ENCODE peak calls at places on chromosomes 6 and 20, in nine cellular contexts. I is cardiac muscle cell, U is upper lobe of left lung, J is neural crest cell, S is omental fat pad, B is heart left ventricle, G is cardiac fibroblast, M is PC-3, O is fibroblast of pulmonary artery. F is an unnamed sample.

GRCh38 chr6:155125916-155126315 is 130.8 kb downstream of the TIAM2 start:
- DNase-seq in I (no peak), U (no peak), J (no peak), S (no peak), B (no peak), G (peak), M (no peak), O (no peak), F (no peak)

GRCh38 chr6:34580707-34581560 is 24.8 kb upstream of the SPDEF start:
- DNase-seq in I (no peak), U (no peak), J (no peak), S (no peak), B (no peak), G (no peak), M (no peak), O (peak), F (no peak)

GRCh38 chr20:18019068-18019467 is 38.6 kb downstream of the OVOL2 start:
- DNase-seq in I (no peak), U (no peak), J (no peak), S (no peak), B (no peak), G (peak), M (peak), O (peak), F (no peak)

GRCh38 chr20:53828673-53829085 is 235.0 kb upstream of the ZNF217 start:
- DNase-seq in I (peak), U (no peak), J (no peak), S (no peak), B (no peak), G (peak), M (peak), O (peak), F (peak)

GRCh38 chr6:2381872-2382661 is 136.7 kb upstream of the GMDS start:
- DNase-seq in I (no peak), U (no peak), J (no peak), S (no peak), B (no peak), G (no peak), M (no peak), O (no peak), F (no peak)

GRCh38 chr6:83432626-83433025 is 1.8 kb upstream of the ME1 start:
- DNase-seq in I (no peak), U (no peak), J (no peak), S (no peak), B (no peak), G (no peak), M (peak), O (no peak), F (no peak)

GRCh38 chr6:112041535-112041934 is 12.4 kb upstream of the CCN6 start:
- DNase-seq in I (no peak), U (no peak), J (peak), S (no peak), B (no peak), G (no peak), M (no peak), O (peak), F (no peak)

GRCh38 chr20:45181639-45182038 is 6.9 kb downstream of the PI3 start:
- DNase-seq in I (no peak), U (no peak), J (no peak), S (no peak), B (no peak), G (no peak), M (peak), O (no peak), F (no peak)

GRCh38 chr6:170128811-170129681 is 161.8 kb downstream of the DLL1 start:
- DNase-seq in I (no peak), U (peak), J (no peak), S (peak), B (no peak), G (no peak), M (no peak), O (no peak), F (peak)

GRCh38 chr6:52361347-52361944 is 505 bp upstream of the PAQR8 start:
- DNase-seq in I (no peak), U (peak), J (no peak), S (peak), B (no peak), G (peak), M (no peak), O (no peak), F (peak)

GRCh38 chr6:36104836-36105235 is 25.5 kb upstream of the MAPK13 start:
- DNase-seq in I (no peak), U (no peak), J (no peak), S (no peak), B (no peak), G (no peak), M (no peak), O (peak), F (no peak)

GRCh38 chr6:47061631-47062300 is 19.6 kb upstream of the ADGRF1 start:
- DNase-seq in I (no peak), U (no peak), J (no peak), S (no peak), B (no peak), G (peak), M (peak), O (peak), F (no peak)

GRCh38 chr6:45187841-45188240 is 140.3 kb upstream of the RUNX2 start:
- DNase-seq in I (no peak), U (no peak), J (no peak), S (no peak), B (no peak), G (peak), M (peak), O (peak), F (no peak)

GRCh38 chr6:107392069-107392468 is 67.3 kb downstream of the PDSS2 start:
- DNase-seq in I (no peak), U (no peak), J (no peak), S (no peak), B (no peak), G (no peak), M (no peak), O (no peak), F (no peak)

GRCh38 chr6:1575213-1576041 is 34.3 kb upstream of the FOXC1 start:
- DNase-seq in I (peak), U (no peak), J (no peak), S (no peak), B (peak), G (peak), M (no peak), O (peak), F (no peak)

GRCh38 chr20:39123161-39123560 is 161.0 kb downstream of the DHX35 start:
- DNase-seq in I (no peak), U (no peak), J (no peak), S (no peak), B (no peak), G (no peak), M (no peak), O (no peak), F (no peak)

GRCh38 chr20:58065508-58066361 is 162.7 kb downstream of the ANKRD60 start:
- DNase-seq in I (no peak), U (peak), J (no peak), S (no peak), B (no peak), G (no peak), M (peak), O (no peak), F (peak)

DNA sequence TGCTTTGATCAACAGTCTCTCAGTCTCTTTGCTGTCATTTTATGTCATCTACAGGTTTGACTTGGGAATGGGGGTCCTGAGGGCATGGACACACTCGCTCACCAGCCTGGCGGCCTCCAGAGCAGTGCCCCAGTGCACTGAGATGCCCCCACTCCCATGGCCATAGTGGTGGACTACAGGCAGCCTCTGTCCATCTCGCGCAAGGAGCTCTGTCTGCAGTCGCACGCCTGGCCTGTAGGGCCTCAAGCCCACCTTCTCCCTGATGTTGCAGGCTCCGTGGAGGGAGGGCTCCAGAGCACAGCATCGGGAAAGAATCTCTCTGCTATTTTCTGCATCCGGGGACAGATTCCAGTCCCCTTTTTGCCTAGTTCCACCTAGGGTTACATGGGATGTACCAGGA is 22.6 kb downstream of the DDO start:
- DNase-seq in I (no peak), U (no peak), J (no peak), S (no peak), B (no peak), G (no peak), M (no peak), O (no peak), F (no peak)
- TF ChIP-seq CTCF in I (no peak), U (no peak), J (no peak), S (no peak), B (no peak), G (no peak), M (no peak), O (no peak), F (no peak)

DNA sequence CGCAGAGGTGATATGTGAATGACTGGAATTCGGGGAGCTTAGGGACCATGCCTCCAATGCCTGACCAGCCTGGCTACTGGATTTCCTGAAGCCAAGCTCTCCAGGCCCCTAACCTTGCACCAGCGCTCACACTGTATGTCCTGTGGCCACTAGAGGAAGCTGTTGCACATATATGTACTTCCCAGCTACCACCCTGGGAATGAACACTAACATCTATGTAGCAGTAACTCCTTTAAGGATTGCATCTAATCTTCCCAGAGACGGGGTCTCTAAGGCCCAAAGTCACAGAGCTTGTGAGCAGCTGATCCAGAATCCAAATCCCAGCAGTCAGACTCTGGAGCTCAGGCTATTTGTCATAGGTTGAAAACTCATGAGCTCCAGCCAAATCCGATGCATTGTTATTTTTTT is 20.4 kb upstream of the BPIFB1 start:
- DNase-seq in I (peak), U (peak), J (peak), S (no peak), B (no peak), G (peak), M (peak), O (peak), F (no peak)
- TF ChIP-seq CTCF in I (peak), U (peak), J (peak), S (no peak), B (peak), G (peak), M (peak), O (peak), F (no peak)

GRCh38 chr6:104527761-104528415 is 331.8 kb downstream of the HACE1 start:
- DNase-seq in I (peak), U (no peak), J (peak), S (no peak), B (no peak), G (peak), M (peak), O (peak), F (peak)
- TF ChIP-seq CTCF in I (peak), U (no peak), J (peak), S (no peak), B (no peak), G (peak), M (peak), O (peak), F (peak)

GRCh38 chr20:59770270-59770669 is 163.2 kb downstream of the SYCP2 start:
- DNase-seq in I (no peak), U (no peak), J (no peak), S (no peak), B (no peak), G (no peak), M (peak), O (no peak), F (no peak)
- TF ChIP-seq CTCF in I (no peak), U (no peak), J (peak), S (no peak), B (no peak), G (no peak), M (peak), O (no peak), F (no peak)

DNA sequence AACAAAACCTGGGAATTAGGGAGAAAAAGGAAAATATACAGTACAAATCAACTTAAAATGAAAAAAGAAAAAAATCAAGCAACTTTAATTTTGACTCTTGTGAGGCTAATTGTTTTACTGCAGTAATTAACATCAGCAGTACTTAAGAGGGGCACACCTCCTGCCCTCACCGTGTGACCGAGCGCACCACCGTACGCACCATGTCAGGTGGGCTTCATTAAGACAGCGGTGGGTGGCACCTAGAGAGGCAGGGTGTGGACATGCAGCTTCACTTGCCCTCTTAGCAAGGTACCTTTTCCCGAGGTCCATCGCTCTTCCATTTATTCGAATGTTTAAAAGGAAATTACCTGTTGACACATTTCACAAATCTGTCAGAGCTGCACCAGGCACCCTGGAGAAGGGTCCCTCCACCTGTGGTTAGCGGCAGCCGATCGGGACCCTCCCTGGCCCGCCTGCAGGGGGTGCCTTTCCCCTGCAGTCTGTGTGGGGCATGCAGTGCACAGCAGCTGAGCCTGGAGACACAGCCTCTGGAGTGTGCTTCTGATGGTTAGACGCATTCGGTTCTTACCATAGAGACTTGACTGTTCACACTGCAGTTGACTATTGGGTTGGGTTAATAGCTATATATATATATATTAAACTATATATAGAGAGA is 184.1 kb downstream of the TMEM242 start:
- DNase-seq in I (peak), U (no peak), J (no peak), S (no peak), B (no peak), G (no peak), M (peak), O (no peak), F (no peak)
- TF ChIP-seq CTCF in I (peak), U (no peak), J (peak), S (no peak), B (peak), G (peak), M (peak), O (peak), F (no peak)

DNA sequence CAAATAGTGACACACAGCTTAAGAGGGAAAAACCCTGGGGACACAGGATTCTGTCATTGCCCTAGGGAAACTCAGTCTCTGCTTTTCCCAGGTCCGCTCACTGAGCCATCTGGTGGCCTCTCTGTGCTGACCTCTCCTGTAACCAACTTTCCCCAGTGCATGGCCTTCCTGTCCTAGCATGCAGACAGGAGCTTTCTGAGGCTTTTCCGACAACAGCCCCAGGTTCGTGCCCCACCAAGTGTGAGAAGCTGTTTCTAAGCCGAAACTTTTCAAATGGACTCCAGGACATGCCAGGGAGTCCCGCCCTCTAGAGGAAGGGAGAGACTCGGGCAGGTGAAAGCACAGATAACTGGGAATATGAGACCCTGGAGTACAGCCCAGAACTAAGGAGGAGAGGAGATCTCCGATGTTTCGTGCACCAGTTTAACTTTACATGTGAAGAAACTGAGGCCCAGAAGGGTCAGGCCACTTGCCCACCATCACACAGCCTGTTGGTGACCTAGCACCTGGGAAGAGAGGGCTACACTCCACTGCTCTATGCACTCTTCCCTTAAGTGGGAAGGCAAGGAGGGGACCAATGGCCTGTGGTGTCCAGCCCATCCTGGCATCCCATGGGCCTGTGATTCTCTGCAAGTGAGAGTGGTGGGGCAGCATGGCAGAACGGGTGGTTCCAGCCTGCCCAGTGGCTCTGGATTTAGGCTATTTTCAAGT is 46.2 kb downstream of the RPP40 start:
- DNase-seq in I (no peak), U (no peak), J (no peak), S (no peak), B (no peak), G (peak), M (peak), O (peak), F (no peak)
- TF ChIP-seq CTCF in I (peak), U (no peak), J (peak), S (no peak), B (no peak), G (peak), M (peak), O (peak), F (peak)

GRCh38 chr6:109059591-109060021 is 35.0 kb downstream of the SESN1 start:
- DNase-seq in I (no peak), U (no peak), J (no peak), S (no peak), B (no peak), G (peak), M (peak), O (peak), F (no peak)
- TF ChIP-seq CTCF in I (peak), U (peak), J (no peak), S (no peak), B (peak), G (peak), M (peak), O (no peak), F (no peak)

DNA sequence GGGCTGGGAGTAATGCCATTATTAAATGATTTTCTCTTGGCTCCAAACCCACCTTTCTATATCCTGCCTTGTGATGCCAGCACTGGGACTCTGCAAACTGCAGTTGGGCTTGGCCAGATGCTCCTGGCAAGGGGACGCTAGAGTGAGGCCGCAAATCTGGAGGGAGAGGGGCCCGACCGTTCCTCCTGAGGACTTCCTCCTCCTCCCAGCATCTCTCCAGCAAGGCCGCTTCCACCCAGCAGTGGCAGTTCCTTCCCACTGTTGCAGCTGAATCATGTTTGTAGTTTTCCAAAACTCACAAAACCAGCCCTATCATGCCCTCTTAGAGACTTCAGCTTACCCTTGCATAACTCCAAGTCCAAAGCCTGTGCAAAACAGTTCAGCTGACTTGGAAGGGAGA is 244.4 kb downstream of the FOXA2 start:
- DNase-seq in I (no peak), U (no peak), J (no peak), S (no peak), B (no peak), G (no peak), M (peak), O (no peak), F (no peak)
- TF ChIP-seq CTCF in I (no peak), U (no peak), J (no peak), S (no peak), B (no peak), G (no peak), M (no peak), O (no peak), F (no peak)

GRCh38 chr6:142942805-142943227 is 2.2 kb downstream of the HIVEP2 start:
- DNase-seq in I (no peak), U (no peak), J (no peak), S (no peak), B (no peak), G (peak), M (peak), O (peak), F (no peak)
- TF ChIP-seq CTCF in I (peak), U (peak), J (peak), S (no peak), B (peak), G (peak), M (peak), O (peak), F (peak)

F was measured in colonic mucosa.